ENCODE peak calls at places on chromosomes 1 and 21, in five cellular contexts. I is body of pancreas; S is CD4-positive, alpha-beta memory T cell; A is psoas muscle; M is heart left ventricle. G is an unnamed sample.
A peak's percentile ranks its signal among the peaks of the same experiment; 100 is the strongest.

GRCh38 chr1:106675558-106675957 is 380.9 kb upstream of the PRMT6 start:
- DNase-seq in I (no peak), S (no peak), A (no peak), M (no peak), G (no peak)

GRCh38 chr1:3814065-3814464 is 17.8 kb upstream of the LRRC47 start:
- DNase-seq in I (no peak), S (no peak), A (no peak), M (no peak), G (peak; percentile 15)

GRCh38 chr1:33317946-33318345 is 3.0 kb downstream of the A3GALT2 start:
- DNase-seq in I (no peak), S (no peak), A (no peak), M (no peak), G (no peak)

GRCh38 chr21:46004168-46004861 is 22.7 kb downstream of the COL6A1 start:
- DNase-seq in I (no peak), S (no peak), A (no peak), M (peak; percentile 59), G (no peak)

GRCh38 chr1:168623003-168623828 is 46.8 kb downstream of the XCL1 start:
- DNase-seq in I (no peak), S (no peak), A (peak; percentile 78), M (no peak), G (peak; percentile 58)

GRCh38 chr1:162530985-162531319 is 30.6 kb upstream of the UAP1 start:
- DNase-seq in I (no peak), S (no peak), A (no peak), M (no peak), G (no peak)

GRCh38 chr1:180935326-180936109 is 22.8 kb downstream of the KIAA1614 start:
- DNase-seq in I (no peak), S (no peak), A (no peak), M (no peak), G (no peak)

GRCh38 chr1:246784621-246785535 is 60.7 kb downstream of the SCCPDH start:
- DNase-seq in I (no peak), S (no peak), A (no peak), M (no peak), G (no peak)

GRCh38 chr1:182366596-182366995 is 25.0 kb downstream of the GLUL start:
- DNase-seq in I (no peak), S (no peak), A (no peak), M (no peak), G (no peak)

GRCh38 chr1:172970186-172970585 is 80.6 kb downstream of the TNFSF18 start:
- DNase-seq in I (no peak), S (no peak), A (no peak), M (no peak), G (no peak)

GRCh38 chr1:55466343-55466742 is 251.2 kb upstream of the USP24 start:
- DNase-seq in I (peak; percentile 17), S (no peak), A (no peak), M (no peak), G (no peak)

GRCh38 chr1:101262601-101263348 is 26.0 kb downstream of the S1PR1 start:
- DNase-seq in I (no peak), S (peak; percentile 52), A (no peak), M (no peak), G (no peak)

GRCh38 chr1:65308781-65309316 is 494 bp upstream of the DNAJC6 start:
- DNase-seq in I (no peak), S (no peak), A (no peak), M (no peak), G (no peak)

GRCh38 chr1:112637257-112638108 is 17.9 kb downstream of the CAPZA1 start:
- DNase-seq in I (no peak), S (no peak), A (no peak), M (no peak), G (no peak)

GRCh38 chr1:54331843-54332688 is 74.1 kb downstream of the SSBP3 start:
- DNase-seq in I (peak; percentile 62), S (no peak), A (no peak), M (peak; percentile 22), G (no peak)

GRCh38 chr1:24216254-24216653 is 29.2 kb upstream of the IFNLR1 start:
- DNase-seq in I (peak; percentile 59), S (no peak), A (no peak), M (no peak), G (no peak)

GRCh38 chr1:179816196-179816960 is 61.2 kb downstream of the TOR1AIP2 start:
- DNase-seq in I (peak; percentile 43), S (no peak), A (peak; percentile 76), M (peak; percentile 77), G (no peak)

GRCh38 chr21:42836767-42837301 is 42.5 kb downstream of the WDR4 start:
- DNase-seq in I (no peak), S (no peak), A (peak; percentile 44), M (no peak), G (peak; percentile 55)

GRCh38 chr1:206070627-206071304 is 17.8 kb downstream of the RHEX start:
- DNase-seq in I (no peak), S (no peak), A (no peak), M (no peak), G (no peak)

GRCh38 chr1:144551107-144551542 is 41.6 kb upstream of the PPIAL4F start:
- DNase-seq in I (no peak), S (no peak), A (no peak), M (no peak), G (no peak)

GRCh38 chr1:112706505-112707216 is at the start of gene RHOC:
- DNase-seq in I (peak; percentile 75), S (no peak), A (peak; percentile 83), M (peak; percentile 89), G (peak; percentile 86)

GRCh38 chr1:11059990-11060948 is at the start of gene SRM:
- DNase-seq in I (peak; percentile 94), S (peak; percentile 92), A (peak; percentile 96), M (peak; percentile 96), G (peak; percentile 96)

GRCh38 chr1:46310321-46310720 is 6.8 kb downstream of the UQCRH start:
- DNase-seq in I (no peak), S (no peak), A (no peak), M (no peak), G (no peak)

GRCh38 chr1:87918398-87918797 is 589.7 kb downstream of the LMO4 start:
- DNase-seq in I (no peak), S (no peak), A (no peak), M (no peak), G (peak; percentile 52)

GRCh38 chr1:231626535-231626950 is at the start of gene DISC1:
- DNase-seq in I (peak; percentile 85), S (peak; percentile 73), A (peak; percentile 88), M (peak; percentile 92), G (peak; percentile 94)

GRCh38 chr1:17662786-17663185 is 92.3 kb upstream of the ACTL8 start:
- DNase-seq in I (no peak), S (no peak), A (no peak), M (no peak), G (no peak)

GRCh38 chr1:90936061-90936460 is 85.8 kb downstream of the ZNF644 start:
- DNase-seq in I (no peak), S (no peak), A (no peak), M (no peak), G (no peak)

GRCh38 chr1:235017719-235018118 is 110.9 kb downstream of the TOMM20 start:
- DNase-seq in I (no peak), S (no peak), A (no peak), M (no peak), G (no peak)

GRCh38 chr1:6627031-6627430 is 2.4 kb downstream of the THAP3 start:
- DNase-seq in I (no peak), S (no peak), A (no peak), M (no peak), G (no peak)
- H3K4me3 ChIP-seq in I (no peak overlapping the region), S (no peak overlapping the region), A (no peak overlapping the region), M (no peak overlapping the region), G (no peak overlapping the region)

GRCh38 chr21:26144026-26144425 is 26.5 kb downstream of the APP start:
- DNase-seq in I (no peak), S (no peak), A (no peak), M (no peak), G (no peak)

GRCh38 chr21:26147535-26147934 is 23.0 kb downstream of the APP start:
- DNase-seq in I (no peak), S (no peak), A (no peak), M (no peak), G (no peak)

GRCh38 chr21:26148834-26149354 is 21.7 kb downstream of the APP start:
- DNase-seq in I (no peak), S (no peak), A (no peak), M (no peak), G (no peak)

GRCh38 chr21:26146681-26147080 is 23.9 kb downstream of the APP start:
- DNase-seq in I (no peak), S (no peak), A (no peak), M (no peak), G (no peak)

DNA sequence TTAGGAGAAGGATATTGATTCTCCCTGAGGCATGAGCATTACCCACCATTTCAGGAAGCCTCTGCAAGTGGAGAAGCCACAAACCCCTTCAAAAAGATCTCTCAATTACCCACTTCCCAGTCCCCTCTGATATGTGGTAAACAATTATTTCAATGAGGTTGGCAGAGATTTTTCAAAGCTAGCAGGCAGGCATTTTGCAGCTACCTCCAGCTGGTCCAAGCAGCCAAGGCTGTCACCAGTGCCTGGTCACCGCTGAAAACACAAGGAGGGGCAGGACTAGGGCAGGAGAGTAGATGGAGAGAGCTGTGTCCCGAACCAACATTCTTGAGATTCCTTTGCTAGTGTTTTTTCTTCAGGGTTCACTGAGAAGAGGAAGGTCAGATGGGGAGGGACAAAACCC is 22.5 kb downstream of the APP start:
- DNase-seq in I (no peak), S (peak; percentile 9), A (no peak), M (no peak), G (no peak)
- H3K27ac ChIP-seq in I (peak overlapping the region; percentile 22), S (no peak overlapping the region), A (peak overlapping the region; percentile 36), M (peak overlapping the region; percentile 29), G (peak overlapping the region; percentile 82)

GRCh38 chr1:9863371-9863770 is 39.6 kb upstream of the CLSTN1 start:
- DNase-seq in I (no peak), S (no peak), A (peak; percentile 49), M (no peak), G (no peak)
- H3K4me1 ChIP-seq in I (no peaks in the 10 kb centered on the region), S (peaks cover 6% of the 10 kb centered on the region), A (peaks cover 9% of the 10 kb centered on the region), M (peaks cover 18% of the 10 kb centered on the region), G (no peaks in the 10 kb centered on the region)

GRCh38 chr21:31872072-31872451 is 758 bp upstream of the HUNK start:
- DNase-seq in I (no peak), S (no peak), A (no peak), M (no peak), G (no peak)
- H3K4me3 ChIP-seq in I (peak overlapping the region; percentile 76), S (no peak overlapping the region), A (peak overlapping the region; percentile 67), M (peak overlapping the region; percentile 65), G (no peak overlapping the region)

G was measured in aorta.